ENCODE peak calls at places on chromosomes 16 and 17, in eight cellular contexts. One of them, this sample, is unnamed.

GRCh38 chr16:87647431-87648185 is 45.3 kb downstream of the JPH3 start:
- DNase-seq in lung: no peak
- DNase-seq in kidney: no peak
- DNase-seq in breast epithelium: no peak
- DNase-seq in Panc1: no peak
- DNase-seq in fibroblast of pulmonary artery: no peak
- DNase-seq in upper lobe of right lung: no peak
- DNase-seq in heart right ventricle: no peak
- DNase-seq in this sample: no peak

GRCh38 chr17:13520899-13521572 is 80.7 kb downstream of the HS3ST3A1 start:
- DNase-seq in lung: no peak
- DNase-seq in fibroblast of pulmonary artery: peak; percentile 59
- DNase-seq in kidney: no peak
- DNase-seq in breast epithelium: no peak
- DNase-seq in upper lobe of right lung: no peak
- DNase-seq in Panc1: no peak
- DNase-seq in heart right ventricle: no peak
- DNase-seq in this sample: peak; percentile 96

GRCh38 chr16:2250652-2251280 is 621 bp downstream of the ECI1 start:
- DNase-seq in upper lobe of right lung: no peak
- DNase-seq in breast epithelium: no peak
- DNase-seq in kidney: no peak
- DNase-seq in Panc1: no peak
- DNase-seq in fibroblast of pulmonary artery: peak; percentile 25
- DNase-seq in heart right ventricle: no peak
- DNase-seq in lung: no peak
- DNase-seq in this sample: peak; percentile 24

GRCh38 chr17:9175700-9176467 is 154.6 kb downstream of the NTN1 start:
- DNase-seq in breast epithelium: no peak
- DNase-seq in Panc1: no peak
- DNase-seq in lung: no peak
- DNase-seq in kidney: peak; percentile 22
- DNase-seq in fibroblast of pulmonary artery: no peak
- DNase-seq in heart right ventricle: no peak
- DNase-seq in upper lobe of right lung: no peak
- DNase-seq in this sample: no peak

GRCh38 chr17:11097121-11097520 is 143.9 kb upstream of the SHISA6 start:
- DNase-seq in Panc1: no peak
- DNase-seq in heart right ventricle: no peak
- DNase-seq in kidney: no peak
- DNase-seq in lung: no peak
- DNase-seq in breast epithelium: no peak
- DNase-seq in upper lobe of right lung: no peak
- DNase-seq in fibroblast of pulmonary artery: no peak
- DNase-seq in this sample: no peak

GRCh38 chr17:77002103-77003045 is 134.2 kb downstream of the MGAT5B start:
- DNase-seq in breast epithelium: no peak
- DNase-seq in lung: no peak
- DNase-seq in heart right ventricle: no peak
- DNase-seq in upper lobe of right lung: no peak
- DNase-seq in kidney: no peak
- DNase-seq in Panc1: peak; percentile 64
- DNase-seq in fibroblast of pulmonary artery: peak; percentile 66
- DNase-seq in this sample: peak; percentile 91

GRCh38 chr17:4648741-4649140 is 7.3 kb upstream of the ALOX15 start:
- DNase-seq in heart right ventricle: no peak
- DNase-seq in Panc1: no peak
- DNase-seq in upper lobe of right lung: peak; percentile 2
- DNase-seq in lung: no peak
- DNase-seq in breast epithelium: no peak
- DNase-seq in kidney: no peak
- DNase-seq in fibroblast of pulmonary artery: peak; percentile 22
- DNase-seq in this sample: no peak

GRCh38 chr17:33436321-33436720 is 143.2 kb upstream of the ASIC2 start:
- DNase-seq in upper lobe of right lung: no peak
- DNase-seq in Panc1: no peak
- DNase-seq in kidney: no peak
- DNase-seq in breast epithelium: no peak
- DNase-seq in heart right ventricle: no peak
- DNase-seq in lung: no peak
- DNase-seq in fibroblast of pulmonary artery: peak; percentile 43
- DNase-seq in this sample: peak; percentile 1

GRCh38 chr17:33292981-33293867 is at the start of gene ASIC2:
- DNase-seq in Panc1: no peak
- DNase-seq in upper lobe of right lung: no peak
- DNase-seq in fibroblast of pulmonary artery: no peak
- DNase-seq in lung: no peak
- DNase-seq in breast epithelium: no peak
- DNase-seq in kidney: peak; percentile 79
- DNase-seq in heart right ventricle: no peak
- DNase-seq in this sample: no peak

GRCh38 chr16:66858740-66859396 is 14.7 kb downstream of the CA7 start:
- DNase-seq in lung: peak; percentile 73
- DNase-seq in Panc1: no peak
- DNase-seq in fibroblast of pulmonary artery: peak; percentile 58
- DNase-seq in upper lobe of right lung: peak; percentile 81
- DNase-seq in kidney: peak; percentile 3
- DNase-seq in breast epithelium: no peak
- DNase-seq in heart right ventricle: peak; percentile 74
- DNase-seq in this sample: peak; percentile 47

GRCh38 chr17:69809331-69809730 is 265.7 kb upstream of the KCNJ16 start:
- DNase-seq in upper lobe of right lung: no peak
- DNase-seq in heart right ventricle: no peak
- DNase-seq in lung: no peak
- DNase-seq in Panc1: no peak
- DNase-seq in fibroblast of pulmonary artery: no peak
- DNase-seq in kidney: no peak
- DNase-seq in breast epithelium: no peak
- DNase-seq in this sample: no peak

GRCh38 chr17:66717680-66718079 is 117.2 kb upstream of the CACNG5 start:
- DNase-seq in breast epithelium: no peak
- DNase-seq in heart right ventricle: no peak
- DNase-seq in Panc1: no peak
- DNase-seq in lung: peak; percentile 59
- DNase-seq in upper lobe of right lung: peak; percentile 70
- DNase-seq in fibroblast of pulmonary artery: no peak
- DNase-seq in kidney: no peak
- DNase-seq in this sample: no peak

GRCh38 chr16:66423177-66423576 is 3.9 kb upstream of the BEAN1 start:
- DNase-seq in Panc1: no peak
- DNase-seq in lung: no peak
- DNase-seq in breast epithelium: no peak
- DNase-seq in kidney: no peak
- DNase-seq in upper lobe of right lung: no peak
- DNase-seq in heart right ventricle: no peak
- DNase-seq in fibroblast of pulmonary artery: no peak
- DNase-seq in this sample: no peak

GRCh38 chr17:11917415-11917814 is 79.9 kb downstream of the ZNF18 start:
- DNase-seq in lung: no peak
- DNase-seq in fibroblast of pulmonary artery: no peak
- DNase-seq in breast epithelium: no peak
- DNase-seq in heart right ventricle: no peak
- DNase-seq in Panc1: no peak
- DNase-seq in kidney: no peak
- DNase-seq in upper lobe of right lung: no peak
- DNase-seq in this sample: no peak

GRCh38 chr17:7548585-7549400 is at the start of gene TNFSF12:
- DNase-seq in lung: peak; percentile 63
- DNase-seq in fibroblast of pulmonary artery: no peak
- DNase-seq in kidney: peak; percentile 91
- DNase-seq in heart right ventricle: peak; percentile 83
- DNase-seq in breast epithelium: peak; percentile 70
- DNase-seq in upper lobe of right lung: peak; percentile 88
- DNase-seq in Panc1: no peak
- DNase-seq in this sample: no peak

GRCh38 chr17:75417054-75417453 is 11.6 kb upstream of the GRB2 start:
- DNase-seq in fibroblast of pulmonary artery: no peak
- DNase-seq in breast epithelium: no peak
- DNase-seq in lung: no peak
- DNase-seq in heart right ventricle: no peak
- DNase-seq in kidney: no peak
- DNase-seq in Panc1: no peak
- DNase-seq in upper lobe of right lung: no peak
- DNase-seq in this sample: no peak

GRCh38 chr17:2125013-2125535 is 70.2 kb downstream of the HIC1 start:
- DNase-seq in breast epithelium: no peak
- DNase-seq in lung: no peak
- DNase-seq in kidney: no peak
- DNase-seq in Panc1: no peak
- DNase-seq in upper lobe of right lung: no peak
- DNase-seq in fibroblast of pulmonary artery: peak; percentile 72
- DNase-seq in heart right ventricle: no peak
- DNase-seq in this sample: peak; percentile 64

GRCh38 chr16:82231021-82231787 is 61.2 kb upstream of the MPHOSPH6 start:
- DNase-seq in kidney: no peak
- DNase-seq in breast epithelium: no peak
- DNase-seq in upper lobe of right lung: no peak
- DNase-seq in Panc1: no peak
- DNase-seq in lung: no peak
- DNase-seq in fibroblast of pulmonary artery: no peak
- DNase-seq in heart right ventricle: no peak
- DNase-seq in this sample: no peak

GRCh38 chr17:1783271-1783670 is 21.4 kb downstream of the SERPINF1 start:
- DNase-seq in breast epithelium: no peak
- DNase-seq in upper lobe of right lung: peak; percentile 80
- DNase-seq in fibroblast of pulmonary artery: peak; percentile 45
- DNase-seq in lung: no peak
- DNase-seq in heart right ventricle: peak; percentile 46
- DNase-seq in kidney: peak; percentile 81
- DNase-seq in Panc1: no peak
- DNase-seq in this sample: no peak

GRCh38 chr17:65092262-65092661 is 35.7 kb upstream of the GNA13 start:
- DNase-seq in Panc1: no peak
- DNase-seq in upper lobe of right lung: no peak
- DNase-seq in breast epithelium: no peak
- DNase-seq in heart right ventricle: no peak
- DNase-seq in lung: no peak
- DNase-seq in kidney: no peak
- DNase-seq in fibroblast of pulmonary artery: no peak
- DNase-seq in this sample: no peak

GRCh38 chr16:85751665-85752501 is 987 bp upstream of the C16orf74 start:
- DNase-seq in lung: no peak
- DNase-seq in fibroblast of pulmonary artery: peak; percentile 37
- DNase-seq in Panc1: no peak
- DNase-seq in heart right ventricle: no peak
- DNase-seq in upper lobe of right lung: no peak
- DNase-seq in kidney: no peak
- DNase-seq in breast epithelium: no peak
- DNase-seq in this sample: no peak
- H3K4me3 ChIP-seq in lung: no peak overlapping the region
- H3K4me3 ChIP-seq in fibroblast of pulmonary artery: peak overlapping the region; percentile 38
- H3K4me3 ChIP-seq in Panc1: no peak overlapping the region
- H3K4me3 ChIP-seq in heart right ventricle: no peak overlapping the region
- H3K4me3 ChIP-seq in upper lobe of right lung: peak overlapping the region; percentile 40
- H3K4me3 ChIP-seq in kidney: no peak overlapping the region
- H3K4me3 ChIP-seq in breast epithelium: no peak overlapping the region
- H3K4me3 ChIP-seq in this sample: no peak overlapping the region

GRCh38 chr16:17970816-17971291 is 365.7 kb downstream of the NPIPA8 start:
- DNase-seq in Panc1: no peak
- DNase-seq in lung: no peak
- DNase-seq in heart right ventricle: no peak
- DNase-seq in kidney: no peak
- DNase-seq in fibroblast of pulmonary artery: no peak
- DNase-seq in upper lobe of right lung: no peak
- DNase-seq in breast epithelium: no peak
- DNase-seq in this sample: no peak
- TF ChIP-seq CTCF in Panc1: peak; percentile 31
- TF ChIP-seq CTCF in lung: peak; percentile 3
- TF ChIP-seq CTCF in heart right ventricle: no peak
- TF ChIP-seq CTCF in kidney: peak; percentile 6
- TF ChIP-seq CTCF in fibroblast of pulmonary artery: no peak
- TF ChIP-seq CTCF in upper lobe of right lung: peak; percentile 41
- TF ChIP-seq CTCF in breast epithelium: no peak
- TF ChIP-seq CTCF in this sample: no peak

GRCh38 chr17:52470553-52470952 is 312.0 kb upstream of the CA10 start:
- DNase-seq in lung: no peak
- DNase-seq in upper lobe of right lung: no peak
- DNase-seq in breast epithelium: no peak
- DNase-seq in Panc1: no peak
- DNase-seq in fibroblast of pulmonary artery: no peak
- DNase-seq in heart right ventricle: no peak
- DNase-seq in kidney: no peak
- DNase-seq in this sample: no peak

GRCh38 chr17:52465407-52465806 is 306.9 kb upstream of the CA10 start:
- DNase-seq in kidney: peak; percentile 29
- DNase-seq in lung: no peak
- DNase-seq in heart right ventricle: no peak
- DNase-seq in upper lobe of right lung: no peak
- DNase-seq in Panc1: no peak
- DNase-seq in breast epithelium: no peak
- DNase-seq in fibroblast of pulmonary artery: no peak
- DNase-seq in this sample: no peak
- H3K4me3 ChIP-seq in kidney: no peak overlapping the region
- H3K4me3 ChIP-seq in lung: no peak overlapping the region
- H3K4me3 ChIP-seq in heart right ventricle: no peak overlapping the region
- H3K4me3 ChIP-seq in upper lobe of right lung: no peak overlapping the region
- H3K4me3 ChIP-seq in Panc1: no peak overlapping the region
- H3K4me3 ChIP-seq in breast epithelium: no peak overlapping the region
- H3K4me3 ChIP-seq in fibroblast of pulmonary artery: no peak overlapping the region
- H3K4me3 ChIP-seq in this sample: no peak overlapping the region

GRCh38 chr17:81860756-81861568 is 627 bp upstream of the P4HB start:
- DNase-seq in breast epithelium: peak; percentile 99
- DNase-seq in lung: peak; percentile 99
- DNase-seq in kidney: peak; percentile 100
- DNase-seq in fibroblast of pulmonary artery: peak; percentile 100
- DNase-seq in heart right ventricle: peak; percentile 99
- DNase-seq in Panc1: peak; percentile 99
- DNase-seq in upper lobe of right lung: peak; percentile 99
- DNase-seq in this sample: peak; percentile 100
- TF ChIP-seq CTCF in breast epithelium: peak; percentile 74
- TF ChIP-seq CTCF in lung: no peak
- TF ChIP-seq CTCF in kidney: peak; percentile 1
- TF ChIP-seq CTCF in fibroblast of pulmonary artery: peak; percentile 13
- TF ChIP-seq CTCF in heart right ventricle: no peak
- TF ChIP-seq CTCF in Panc1: no peak
- TF ChIP-seq CTCF in upper lobe of right lung: peak; percentile 25
- TF ChIP-seq CTCF in this sample: no peak

GRCh38 chr16:11016993-11017392 is 72.6 kb downstream of the CLEC16A start:
- DNase-seq in fibroblast of pulmonary artery: peak; percentile 70
- DNase-seq in heart right ventricle: peak; percentile 69
- DNase-seq in breast epithelium: no peak
- DNase-seq in upper lobe of right lung: peak; percentile 73
- DNase-seq in lung: peak; percentile 60
- DNase-seq in kidney: no peak
- DNase-seq in Panc1: no peak
- DNase-seq in this sample: peak; percentile 48
- H3K4me3 ChIP-seq in fibroblast of pulmonary artery: no peak overlapping the region
- H3K4me3 ChIP-seq in heart right ventricle: no peak overlapping the region
- H3K4me3 ChIP-seq in breast epithelium: no peak overlapping the region
- H3K4me3 ChIP-seq in upper lobe of right lung: no peak overlapping the region
- H3K4me3 ChIP-seq in lung: no peak overlapping the region
- H3K4me3 ChIP-seq in kidney: no peak overlapping the region
- H3K4me3 ChIP-seq in Panc1: no peak overlapping the region
- H3K4me3 ChIP-seq in this sample: no peak overlapping the region